ENCODE peak calls at places on chromosomes 3 and 15, in five cellular contexts. G, D, J, Q and X are unnamed samples.

GRCh38 chr3:103644450-103644849 is 1209.6 kb downstream of the ZPLD1 start:
- DNase-seq in Q (no peak), D (no peak), G (no peak), J (no peak), X (no peak)

GRCh38 chr3:18812316-18812715 is 336.0 kb upstream of the KCNH8 start:
- DNase-seq in G (no peak), Q (no peak), D (no peak), J (no peak), X (peak; percentile 4)

GRCh38 chr15:99729920-99730319 is 3.3 kb downstream of the LYSMD4 start:
- DNase-seq in J (no peak), D (no peak), G (peak; percentile 47), Q (no peak), X (no peak)

GRCh38 chr15:68383161-68384074 is 48.5 kb downstream of the ITGA11 start:
- DNase-seq in J (no peak), G (peak; percentile 11), Q (no peak), D (peak; percentile 23), X (peak; percentile 46)

GRCh38 chr3:133895208-133896001 is at the start of gene RAB6B:
- DNase-seq in G (peak; percentile 22), J (no peak), Q (peak; percentile 84), D (no peak), X (peak; percentile 46)

GRCh38 chr3:151838574-151839312 is 24.8 kb downstream of the AADAC start:
- DNase-seq in J (no peak), D (peak; percentile 43), Q (no peak), G (peak; percentile 28), X (no peak)

GRCh38 chr15:81942655-81943054 is 103.2 kb downstream of the MEX3B start:
- DNase-seq in Q (no peak), G (no peak), J (no peak), D (no peak), X (no peak)

GRCh38 chr3:64257096-64257755 is 32.0 kb upstream of the PRICKLE2 start:
- DNase-seq in J (no peak), Q (no peak), D (no peak), G (no peak), X (no peak)

GRCh38 chr3:147422226-147422933 is 13.2 kb downstream of the ZIC1 start:
- DNase-seq in J (no peak), G (no peak), D (no peak), Q (no peak), X (no peak)

GRCh38 chr15:76973362-76973743 is 21.6 kb upstream of the PSTPIP1 start:
- DNase-seq in J (no peak), Q (no peak), D (no peak), G (no peak), X (no peak)
- TF ChIP-seq CTCF in J (peak; percentile 7), Q (peak; percentile 7), D (peak; percentile 25), G (peak; percentile 19), X (peak; percentile 59)

GRCh38 chr3:31164398-31164797 is 269.9 kb upstream of the GADL1 start:
- DNase-seq in D (no peak), G (no peak), J (no peak), Q (no peak), X (no peak)

GRCh38 chr3:31170932-31171670 is 276.6 kb upstream of the GADL1 start:
- DNase-seq in Q (no peak), G (no peak), D (no peak), J (no peak), X (no peak)

GRCh38 chr3:31165399-31165860 is 271.0 kb upstream of the GADL1 start:
- DNase-seq in D (no peak), J (no peak), G (no peak), Q (no peak), X (no peak)

GRCh38 chr3:31166249-31166885 is 271.9 kb upstream of the GADL1 start:
- DNase-seq in D (peak; percentile 47), J (no peak), G (no peak), Q (no peak), X (no peak)

DNA sequence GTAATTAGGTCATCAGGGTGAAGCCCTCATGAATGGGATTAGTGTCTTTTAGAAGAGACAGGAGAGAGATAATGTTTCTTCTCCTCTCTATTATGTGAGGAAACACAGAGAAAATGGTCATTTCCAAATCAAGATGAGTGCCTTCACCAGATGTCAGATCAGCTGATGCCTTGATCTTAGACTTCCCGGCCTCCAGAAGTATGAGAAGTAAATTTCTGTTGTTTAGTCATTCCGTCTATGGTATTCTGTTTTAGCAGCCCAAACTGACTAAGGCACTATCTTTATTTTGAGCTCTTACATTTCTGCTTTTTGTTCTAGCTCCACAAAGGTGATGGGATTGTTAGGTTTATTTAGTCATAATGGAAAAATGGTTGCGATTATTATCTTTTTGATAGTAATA is 273.2 kb upstream of the GADL1 start:
- DNase-seq in Q (no peak), G (no peak), J (no peak), D (no peak), X (no peak)
- H3K4me1 ChIP-seq in Q (no peaks in the 10 kb centered on the region), G (no peaks in the 10 kb centered on the region), J (no peaks in the 10 kb centered on the region), D (peaks cover 10% of the 10 kb centered on the region), X (peaks cover 17% of the 10 kb centered on the region)

GRCh38 chr3:140942221-140943104 is 827 bp downstream of the SLC25A36 start:
- DNase-seq in Q (peak; percentile 82), J (peak; percentile 64), G (peak; percentile 42), D (peak; percentile 60), X (peak; percentile 47)
- TF ChIP-seq CTCF in Q (no peak), J (no peak), G (no peak), D (no peak), X (no peak)

GRCh38 chr3:41207355-41207754 is 8.1 kb downstream of the CTNNB1 start:
- DNase-seq in D (no peak), G (no peak), J (no peak), Q (no peak), X (no peak)

GRCh38 chr3:41208507-41208906 is 9.2 kb downstream of the CTNNB1 start:
- DNase-seq in J (no peak), D (no peak), Q (no peak), G (no peak), X (no peak)

GRCh38 chr3:41204369-41204768 is 5.1 kb downstream of the CTNNB1 start:
- DNase-seq in G (no peak), D (no peak), J (no peak), Q (no peak), X (no peak)

GRCh38 chr3:41202834-41203345 is 3.6 kb downstream of the CTNNB1 start:
- DNase-seq in D (no peak), J (no peak), G (no peak), Q (no peak), X (no peak)

GRCh38 chr3:41205591-41205990 is 6.3 kb downstream of the CTNNB1 start:
- DNase-seq in D (no peak), Q (no peak), G (no peak), J (no peak), X (no peak)
- H3K4me1 ChIP-seq in D (peaks cover 22% of the 10 kb centered on the region), Q (peaks cover 47% of the 10 kb centered on the region), G (no peaks in the 10 kb centered on the region), J (peaks cover 2% of the 10 kb centered on the region), X (peaks cover 63% of the 10 kb centered on the region)

GRCh38 chr15:87716422-87716821 is 540.1 kb downstream of the NTRK3 start:
- DNase-seq in J (no peak), G (no peak), Q (no peak), D (no peak), X (no peak)
- TF ChIP-seq CTCF in J (no peak), G (no peak), Q (no peak), D (no peak), X (no peak)

GRCh38 chr3:25455316-25456232 is 27.5 kb downstream of the RARB start:
- DNase-seq in Q (no peak), G (peak; percentile 49), D (no peak), J (no peak), X (peak; percentile 40)

GRCh38 chr3:25452185-25452584 is 24.1 kb downstream of the RARB start:
- DNase-seq in Q (no peak), G (no peak), J (no peak), D (no peak), X (no peak)

GRCh38 chr3:25456723-25457122 is 28.7 kb downstream of the RARB start:
- DNase-seq in G (no peak), D (no peak), Q (no peak), J (no peak), X (no peak)

GRCh38 chr3:25454411-25454927 is 26.4 kb downstream of the RARB start:
- DNase-seq in G (no peak), D (no peak), J (no peak), Q (no peak), X (no peak)

GRCh38 chr3:25453521-25454410 is 25.7 kb downstream of the RARB start:
- DNase-seq in D (no peak), G (no peak), Q (no peak), J (no peak), X (no peak)
- H3K4me1 ChIP-seq in D (peaks cover 10% of the 10 kb centered on the region), G (peaks cover 4% of the 10 kb centered on the region), Q (no peaks in the 10 kb centered on the region), J (no peaks in the 10 kb centered on the region), X (peaks cover 15% of the 10 kb centered on the region)

GRCh38 chr15:78396976-78397375 is 41.0 kb upstream of the IREB2 start:
- DNase-seq in D (peak; percentile 85), Q (peak; percentile 94), G (no peak), J (peak; percentile 96), X (no peak)
- TF ChIP-seq CTCF in D (peak; percentile 48), Q (no peak), G (no peak), J (peak; percentile 73), X (no peak)